ENCODE peak calls at places on chromosomes 3 and 15, in six cellular contexts. One of them, this sample, is unnamed.

GRCh38 chr3:149003653-149004305 is 12.4 kb downstream of the GYG1 start:
- DNase-seq in hippocampal formation: no peak
- DNase-seq in stimulated activated CD8-positive, alpha-beta memory T cell treated with anti-CD3 and anti-CD28 coated beads, Interleukin-7, amount 100 ng/mL, for 4 hours: no peak
- DNase-seq in heart right ventricle: no peak
- DNase-seq in HS-5: no peak
- DNase-seq in NCI-H2171: no peak
- DNase-seq in this sample: no peak

GRCh38 chr3:8851703-8852102 is 82.3 kb upstream of the OXTR start:
- DNase-seq in hippocampal formation: no peak
- DNase-seq in stimulated activated CD8-positive, alpha-beta memory T cell treated with anti-CD3 and anti-CD28 coated beads, Interleukin-7, amount 100 ng/mL, for 4 hours: no peak
- DNase-seq in heart right ventricle: no peak
- DNase-seq in HS-5: no peak
- DNase-seq in NCI-H2171: no peak
- DNase-seq in this sample: peak

GRCh38 chr3:15521573-15521965 is at the start of gene COLQ:
- DNase-seq in hippocampal formation: no peak
- DNase-seq in stimulated activated CD8-positive, alpha-beta memory T cell treated with anti-CD3 and anti-CD28 coated beads, Interleukin-7, amount 100 ng/mL, for 4 hours: no peak
- DNase-seq in heart right ventricle: peak
- DNase-seq in HS-5: no peak
- DNase-seq in NCI-H2171: no peak
- DNase-seq in this sample: no peak

GRCh38 chr3:172104471-172105072 is 65.2 kb downstream of the FNDC3B start:
- DNase-seq in hippocampal formation: no peak
- DNase-seq in stimulated activated CD8-positive, alpha-beta memory T cell treated with anti-CD3 and anti-CD28 coated beads, Interleukin-7, amount 100 ng/mL, for 4 hours: no peak
- DNase-seq in heart right ventricle: no peak
- DNase-seq in HS-5: no peak
- DNase-seq in NCI-H2171: no peak
- DNase-seq in this sample: no peak

GRCh38 chr3:114863848-114864247 is 283.2 kb downstream of the ZBTB20 start:
- DNase-seq in hippocampal formation: no peak
- DNase-seq in stimulated activated CD8-positive, alpha-beta memory T cell treated with anti-CD3 and anti-CD28 coated beads, Interleukin-7, amount 100 ng/mL, for 4 hours: no peak
- DNase-seq in heart right ventricle: no peak
- DNase-seq in HS-5: no peak
- DNase-seq in NCI-H2171: no peak
- DNase-seq in this sample: no peak

GRCh38 chr3:178676942-178677606 is 140.8 kb downstream of the KCNMB2 start:
- DNase-seq in hippocampal formation: no peak
- DNase-seq in stimulated activated CD8-positive, alpha-beta memory T cell treated with anti-CD3 and anti-CD28 coated beads, Interleukin-7, amount 100 ng/mL, for 4 hours: no peak
- DNase-seq in heart right ventricle: no peak
- DNase-seq in HS-5: no peak
- DNase-seq in NCI-H2171: no peak
- DNase-seq in this sample: no peak

GRCh38 chr3:88301273-88302002 is 151.7 kb downstream of the C3orf38 start:
- DNase-seq in hippocampal formation: no peak
- DNase-seq in stimulated activated CD8-positive, alpha-beta memory T cell treated with anti-CD3 and anti-CD28 coated beads, Interleukin-7, amount 100 ng/mL, for 4 hours: no peak
- DNase-seq in heart right ventricle: no peak
- DNase-seq in HS-5: peak
- DNase-seq in NCI-H2171: no peak
- DNase-seq in this sample: no peak

GRCh38 chr15:76340802-76341365 is 4.3 kb downstream of the ISL2 start:
- DNase-seq in hippocampal formation: no peak
- DNase-seq in stimulated activated CD8-positive, alpha-beta memory T cell treated with anti-CD3 and anti-CD28 coated beads, Interleukin-7, amount 100 ng/mL, for 4 hours: no peak
- DNase-seq in heart right ventricle: no peak
- DNase-seq in HS-5: no peak
- DNase-seq in NCI-H2171: peak
- DNase-seq in this sample: no peak

GRCh38 chr3:100360757-100361496 is 26.4 kb downstream of the NIT2 start:
- DNase-seq in hippocampal formation: no peak
- DNase-seq in stimulated activated CD8-positive, alpha-beta memory T cell treated with anti-CD3 and anti-CD28 coated beads, Interleukin-7, amount 100 ng/mL, for 4 hours: no peak
- DNase-seq in heart right ventricle: no peak
- DNase-seq in HS-5: no peak
- DNase-seq in NCI-H2171: no peak
- DNase-seq in this sample: no peak

GRCh38 chr3:4670352-4670751 is 177.2 kb downstream of the ITPR1 start:
- DNase-seq in hippocampal formation: no peak
- DNase-seq in stimulated activated CD8-positive, alpha-beta memory T cell treated with anti-CD3 and anti-CD28 coated beads, Interleukin-7, amount 100 ng/mL, for 4 hours: no peak
- DNase-seq in heart right ventricle: no peak
- DNase-seq in HS-5: no peak
- DNase-seq in NCI-H2171: no peak
- DNase-seq in this sample: no peak

GRCh38 chr15:101646652-101647051 is 5.5 kb downstream of the TM2D3 start:
- DNase-seq in hippocampal formation: no peak
- DNase-seq in stimulated activated CD8-positive, alpha-beta memory T cell treated with anti-CD3 and anti-CD28 coated beads, Interleukin-7, amount 100 ng/mL, for 4 hours: no peak
- DNase-seq in heart right ventricle: peak
- DNase-seq in HS-5: no peak
- DNase-seq in NCI-H2171: no peak
- DNase-seq in this sample: no peak

GRCh38 chr3:125313060-125313635 is 62.0 kb downstream of the ZNF148 start:
- DNase-seq in hippocampal formation: no peak
- DNase-seq in stimulated activated CD8-positive, alpha-beta memory T cell treated with anti-CD3 and anti-CD28 coated beads, Interleukin-7, amount 100 ng/mL, for 4 hours: no peak
- DNase-seq in heart right ventricle: no peak
- DNase-seq in HS-5: peak
- DNase-seq in NCI-H2171: no peak
- DNase-seq in this sample: peak

GRCh38 chr15:26864664-26865191 is 2.1 kb upstream of the GABRA5 start:
- DNase-seq in hippocampal formation: peak
- DNase-seq in stimulated activated CD8-positive, alpha-beta memory T cell treated with anti-CD3 and anti-CD28 coated beads, Interleukin-7, amount 100 ng/mL, for 4 hours: no peak
- DNase-seq in heart right ventricle: no peak
- DNase-seq in HS-5: no peak
- DNase-seq in NCI-H2171: peak
- DNase-seq in this sample: peak

GRCh38 chr3:167350245-167350862 is 29.7 kb downstream of the ZBBX start:
- DNase-seq in hippocampal formation: no peak
- DNase-seq in stimulated activated CD8-positive, alpha-beta memory T cell treated with anti-CD3 and anti-CD28 coated beads, Interleukin-7, amount 100 ng/mL, for 4 hours: no peak
- DNase-seq in heart right ventricle: no peak
- DNase-seq in HS-5: peak
- DNase-seq in NCI-H2171: no peak
- DNase-seq in this sample: no peak

GRCh38 chr15:35692256-35692867 is 146.4 kb upstream of the DPH6 start:
- DNase-seq in hippocampal formation: no peak
- DNase-seq in stimulated activated CD8-positive, alpha-beta memory T cell treated with anti-CD3 and anti-CD28 coated beads, Interleukin-7, amount 100 ng/mL, for 4 hours: no peak
- DNase-seq in heart right ventricle: no peak
- DNase-seq in HS-5: no peak
- DNase-seq in NCI-H2171: no peak
- DNase-seq in this sample: no peak

GRCh38 chr15:99564221-99565030 is 1.4 kb upstream of the MEF2A start:
- DNase-seq in hippocampal formation: peak
- DNase-seq in stimulated activated CD8-positive, alpha-beta memory T cell treated with anti-CD3 and anti-CD28 coated beads, Interleukin-7, amount 100 ng/mL, for 4 hours: no peak
- DNase-seq in heart right ventricle: no peak
- DNase-seq in HS-5: no peak
- DNase-seq in NCI-H2171: peak
- DNase-seq in this sample: no peak

GRCh38 chr3:33075996-33076395 is 20.9 kb downstream of the GLB1 start:
- DNase-seq in hippocampal formation: no peak
- DNase-seq in stimulated activated CD8-positive, alpha-beta memory T cell treated with anti-CD3 and anti-CD28 coated beads, Interleukin-7, amount 100 ng/mL, for 4 hours: no peak
- DNase-seq in heart right ventricle: no peak
- DNase-seq in HS-5: no peak
- DNase-seq in NCI-H2171: no peak
- DNase-seq in this sample: no peak

GRCh38 chr3:98971183-98971681 is 69.7 kb upstream of the DCBLD2 start:
- DNase-seq in hippocampal formation: no peak
- DNase-seq in stimulated activated CD8-positive, alpha-beta memory T cell treated with anti-CD3 and anti-CD28 coated beads, Interleukin-7, amount 100 ng/mL, for 4 hours: no peak
- DNase-seq in heart right ventricle: no peak
- DNase-seq in HS-5: peak
- DNase-seq in NCI-H2171: no peak
- DNase-seq in this sample: peak

GRCh38 chr15:52124270-52124878 is 11.8 kb upstream of the BCL2L10 start:
- DNase-seq in hippocampal formation: no peak
- DNase-seq in stimulated activated CD8-positive, alpha-beta memory T cell treated with anti-CD3 and anti-CD28 coated beads, Interleukin-7, amount 100 ng/mL, for 4 hours: no peak
- DNase-seq in heart right ventricle: no peak
- DNase-seq in HS-5: no peak
- DNase-seq in NCI-H2171: no peak
- DNase-seq in this sample: no peak

GRCh38 chr3:152051501-152052404 is 178.3 kb downstream of the SUCNR1 start:
- DNase-seq in hippocampal formation: no peak
- DNase-seq in stimulated activated CD8-positive, alpha-beta memory T cell treated with anti-CD3 and anti-CD28 coated beads, Interleukin-7, amount 100 ng/mL, for 4 hours: no peak
- DNase-seq in heart right ventricle: no peak
- DNase-seq in HS-5: no peak
- DNase-seq in NCI-H2171: no peak
- DNase-seq in this sample: no peak

GRCh38 chr15:89333959-89334509 is 590 bp downstream of the POLG start:
- DNase-seq in hippocampal formation: no peak
- DNase-seq in stimulated activated CD8-positive, alpha-beta memory T cell treated with anti-CD3 and anti-CD28 coated beads, Interleukin-7, amount 100 ng/mL, for 4 hours: no peak
- DNase-seq in heart right ventricle: no peak
- DNase-seq in HS-5: no peak
- DNase-seq in NCI-H2171: peak
- DNase-seq in this sample: no peak

GRCh38 chr15:64845183-64845611 is 3.5 kb downstream of the PLEKHO2 start:
- DNase-seq in hippocampal formation: peak
- DNase-seq in stimulated activated CD8-positive, alpha-beta memory T cell treated with anti-CD3 and anti-CD28 coated beads, Interleukin-7, amount 100 ng/mL, for 4 hours: no peak
- DNase-seq in heart right ventricle: peak
- DNase-seq in HS-5: no peak
- DNase-seq in NCI-H2171: no peak
- DNase-seq in this sample: no peak

GRCh38 chr3:60309539-60310268 is 941.5 kb downstream of the FHIT start:
- DNase-seq in hippocampal formation: no peak
- DNase-seq in stimulated activated CD8-positive, alpha-beta memory T cell treated with anti-CD3 and anti-CD28 coated beads, Interleukin-7, amount 100 ng/mL, for 4 hours: no peak
- DNase-seq in heart right ventricle: no peak
- DNase-seq in HS-5: no peak
- DNase-seq in NCI-H2171: no peak
- DNase-seq in this sample: no peak

GRCh38 chr3:97952280-97952679 is 20.0 kb downstream of the RIOX2 start:
- DNase-seq in hippocampal formation: no peak
- DNase-seq in stimulated activated CD8-positive, alpha-beta memory T cell treated with anti-CD3 and anti-CD28 coated beads, Interleukin-7, amount 100 ng/mL, for 4 hours: no peak
- DNase-seq in heart right ventricle: peak
- DNase-seq in HS-5: peak
- DNase-seq in NCI-H2171: no peak
- DNase-seq in this sample: no peak

GRCh38 chr3:180870008-180870733 is 42.3 kb upstream of the FXR1 start:
- DNase-seq in hippocampal formation: no peak
- DNase-seq in stimulated activated CD8-positive, alpha-beta memory T cell treated with anti-CD3 and anti-CD28 coated beads, Interleukin-7, amount 100 ng/mL, for 4 hours: no peak
- DNase-seq in heart right ventricle: peak
- DNase-seq in HS-5: no peak
- DNase-seq in NCI-H2171: no peak
- DNase-seq in this sample: no peak

GRCh38 chr15:69472046-69472445 is 19.4 kb downstream of the RPLP1 start:
- DNase-seq in hippocampal formation: no peak
- DNase-seq in stimulated activated CD8-positive, alpha-beta memory T cell treated with anti-CD3 and anti-CD28 coated beads, Interleukin-7, amount 100 ng/mL, for 4 hours: no peak
- DNase-seq in heart right ventricle: no peak
- DNase-seq in HS-5: no peak
- DNase-seq in NCI-H2171: no peak
- DNase-seq in this sample: no peak

GRCh38 chr15:65101418-65101890 is 13.5 kb downstream of the UBAP1L start:
- DNase-seq in hippocampal formation: peak
- DNase-seq in stimulated activated CD8-positive, alpha-beta memory T cell treated with anti-CD3 and anti-CD28 coated beads, Interleukin-7, amount 100 ng/mL, for 4 hours: no peak
- DNase-seq in heart right ventricle: peak
- DNase-seq in HS-5: no peak
- DNase-seq in NCI-H2171: no peak
- DNase-seq in this sample: no peak

GRCh38 chr3:97957617-97958311 is 14.5 kb downstream of the RIOX2 start:
- DNase-seq in hippocampal formation: no peak
- DNase-seq in stimulated activated CD8-positive, alpha-beta memory T cell treated with anti-CD3 and anti-CD28 coated beads, Interleukin-7, amount 100 ng/mL, for 4 hours: no peak
- DNase-seq in heart right ventricle: no peak
- DNase-seq in HS-5: no peak
- DNase-seq in NCI-H2171: no peak
- DNase-seq in this sample: no peak

GRCh38 chr15:66278061-66278460 is 15.3 kb upstream of the DIS3L start:
- DNase-seq in hippocampal formation: no peak
- DNase-seq in stimulated activated CD8-positive, alpha-beta memory T cell treated with anti-CD3 and anti-CD28 coated beads, Interleukin-7, amount 100 ng/mL, for 4 hours: no peak
- DNase-seq in heart right ventricle: no peak
- DNase-seq in HS-5: no peak
- DNase-seq in NCI-H2171: no peak
- DNase-seq in this sample: no peak

GRCh38 chr3:18987070-18987469 is 161.2 kb upstream of the KCNH8 start:
- DNase-seq in hippocampal formation: no peak
- DNase-seq in stimulated activated CD8-positive, alpha-beta memory T cell treated with anti-CD3 and anti-CD28 coated beads, Interleukin-7, amount 100 ng/mL, for 4 hours: no peak
- DNase-seq in heart right ventricle: no peak
- DNase-seq in HS-5: no peak
- DNase-seq in NCI-H2171: no peak
- DNase-seq in this sample: no peak

This sample was measured in non-pigmented ciliary epithelial cell.